ENCODE peak calls at places on chromosomes 13 and 19, in nine cellular contexts. V, H, Z, I, G, J, L, R and X are unnamed samples.

GRCh38 chr19:3459322-3459881 is 20.9 kb downstream of the SMIM24 start:
- DNase-seq in J (no peak), Z (no peak), G (no peak), L (peak; percentile 54), V (no peak), R (no peak), H (peak; percentile 95), I (peak; percentile 93), X (peak; percentile 78)

GRCh38 chr13:69198706-69199105 is 908.9 kb upstream of the ATXN8OS start:
- DNase-seq in L (no peak), H (peak; percentile 42), R (no peak), V (no peak), G (no peak), J (no peak), I (no peak), Z (no peak), X (no peak)

GRCh38 chr13:81017525-81018152 is 676.7 kb upstream of the SPRY2 start:
- DNase-seq in H (peak; percentile 44), Z (no peak), J (peak; percentile 28), I (peak; percentile 37), V (peak; percentile 16), R (no peak), L (peak; percentile 6), G (no peak), X (peak; percentile 81)

GRCh38 chr19:35908977-35909683 is 1.0 kb upstream of the TYROBP start:
- DNase-seq in I (no peak), J (no peak), G (no peak), R (no peak), Z (peak; percentile 100), L (peak; percentile 39), H (no peak), V (no peak), X (no peak)

GRCh38 chr19:52028027-52028779 is at the start of gene ZNF614:
- DNase-seq in J (peak; percentile 71), H (peak; percentile 89), L (peak; percentile 87), R (peak; percentile 49), Z (peak; percentile 89), G (peak; percentile 43), V (peak; percentile 54), I (peak; percentile 90), X (peak; percentile 93)

GRCh38 chr19:55464669-55465068 is at the start of gene C19orf85:
- DNase-seq in R (no peak), V (no peak), I (no peak), L (no peak), Z (no peak), H (no peak), J (no peak), G (no peak), X (no peak)

GRCh38 chr19:15015946-15016542 is 33.2 kb upstream of the CASP14 start:
- DNase-seq in I (no peak), G (no peak), Z (no peak), H (no peak), R (no peak), J (peak; percentile 14), L (peak; percentile 70), V (no peak), X (peak; percentile 74)

GRCh38 chr19:21947775-21948174 is 63.0 kb downstream of the ZNF208 start:
- DNase-seq in Z (no peak), H (peak; percentile 2), L (peak; percentile 10), G (no peak), V (peak; percentile 4), R (no peak), I (peak; percentile 6), J (no peak), X (peak; percentile 24)

GRCh38 chr19:18468517-18468916 is 30.6 kb upstream of the ISYNA1 start:
- DNase-seq in G (no peak), L (no peak), H (no peak), Z (no peak), R (no peak), V (no peak), J (no peak), I (peak; percentile 30), X (no peak)

GRCh38 chr19:5339470-5339949 is 1.1 kb downstream of the PTPRS start:
- DNase-seq in G (no peak), I (no peak), R (no peak), L (peak; percentile 69), Z (no peak), V (no peak), J (no peak), H (peak; percentile 79), X (no peak)

GRCh38 chr19:5341981-5342380 is 1.4 kb upstream of the PTPRS start:
- DNase-seq in Z (no peak), V (no peak), H (no peak), R (no peak), I (no peak), G (no peak), L (no peak), J (no peak), X (no peak)

GRCh38 chr19:5341448-5341820 is 822 bp upstream of the PTPRS start:
- DNase-seq in H (no peak), V (no peak), I (no peak), L (no peak), R (no peak), J (no peak), G (no peak), Z (peak; percentile 5), X (no peak)

GRCh38 chr19:5339950-5340636 is 519 bp downstream of the PTPRS start:
- DNase-seq in G (no peak), V (no peak), R (no peak), J (no peak), I (no peak), H (peak; percentile 87), L (peak; percentile 79), Z (no peak), X (peak; percentile 61)

DNA sequence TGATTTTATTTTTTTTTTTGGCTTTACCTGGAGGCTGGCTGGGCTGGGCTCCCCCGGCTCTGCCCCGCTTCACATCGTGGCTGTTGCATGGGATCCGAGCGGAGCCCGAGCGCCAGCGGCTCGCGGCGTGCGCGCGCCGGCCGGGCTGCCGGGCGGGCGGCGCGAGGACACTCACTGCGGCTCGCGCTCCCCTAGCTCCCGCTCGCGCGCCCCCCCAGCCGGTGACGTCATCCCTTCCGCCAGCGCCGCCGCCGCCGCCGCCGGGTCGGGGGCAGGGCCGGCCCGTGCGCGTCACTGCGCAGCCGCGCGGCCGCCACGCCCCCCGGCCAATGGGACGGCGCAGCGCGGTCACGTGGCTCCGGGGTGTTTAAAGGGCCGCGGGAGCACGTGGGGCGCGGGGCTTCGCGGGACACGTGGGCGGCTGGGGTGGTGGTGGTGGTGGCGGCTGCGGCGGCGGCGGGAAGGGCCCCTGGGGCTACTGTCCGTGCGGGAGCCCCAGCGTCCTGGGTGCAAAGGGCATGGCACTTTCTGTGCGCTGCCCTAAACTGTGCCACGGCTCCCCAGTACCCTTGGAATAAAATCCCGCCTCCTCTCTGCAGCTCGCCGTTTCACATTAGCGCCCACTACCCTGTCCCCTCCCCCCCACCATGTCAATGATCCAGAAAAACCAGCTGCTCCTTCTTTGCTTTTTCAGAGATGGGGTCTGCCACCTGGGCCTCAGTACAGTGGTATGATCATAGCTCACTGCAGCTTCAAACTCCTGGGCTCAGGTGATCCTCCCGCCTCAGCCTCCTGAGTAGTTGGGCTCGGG is at the start of gene PTPRS:
- DNase-seq in L (peak; percentile 98), V (peak; percentile 32), Z (no peak), H (peak; percentile 99), I (peak; percentile 82), J (peak; percentile 61), R (no peak), G (no peak), X (peak; percentile 92)
- H3K4me3 ChIP-seq in L (peak within 1 kb of the TSS; percentile 58), V (peak within 1 kb of the TSS; percentile 62), Z (peak within 1 kb of the TSS; percentile 16), H (peak within 1 kb of the TSS; percentile 88), I (peak within 1 kb of the TSS; percentile 100), J (peak within 1 kb of the TSS; percentile 74), R (peak within 1 kb of the TSS; percentile 55), G (peak within 1 kb of the TSS; percentile 61), X (peak within 1 kb of the TSS; percentile 88)

GRCh38 chr13:113972451-113973217 is 1.2 kb downstream of the C13orf46 start:
- DNase-seq in L (no peak), R (no peak), V (no peak), J (no peak), I (no peak), H (no peak), Z (no peak), G (no peak), X (no peak)
- TF ChIP-seq REST in L (no peak), R (no peak), V (no peak), J (no peak), I (no peak), H (no peak), Z (no peak), G (no peak), X (no peak)

GRCh38 chr19:10586396-10586795 is 716 bp downstream of the AP1M2 start:
- DNase-seq in J (no peak), H (no peak), I (no peak), L (no peak), R (no peak), G (no peak), Z (no peak), V (no peak), X (no peak)
- H3K4me3 ChIP-seq in J (no peak overlapping the region), H (no peak overlapping the region), I (no peak overlapping the region), L (no peak overlapping the region), R (no peak overlapping the region), G (no peak overlapping the region), Z (no peak overlapping the region), V (peak overlapping the region; percentile 86), X (peak overlapping the region; percentile 87)

GRCh38 chr19:57757941-57758340 is 11.3 kb downstream of the ZNF776 start:
- DNase-seq in H (no peak), G (no peak), R (no peak), L (no peak), Z (no peak), V (no peak), J (no peak), I (no peak), X (no peak)

GRCh38 chr19:57754091-57754673 is 7.6 kb downstream of the ZNF776 start:
- DNase-seq in I (no peak), G (no peak), J (no peak), V (no peak), L (no peak), Z (no peak), H (no peak), R (no peak), X (no peak)

GRCh38 chr19:57755031-57755430 is 8.4 kb downstream of the ZNF776 start:
- DNase-seq in G (no peak), Z (no peak), V (no peak), J (no peak), H (no peak), I (no peak), R (no peak), L (no peak), X (no peak)

GRCh38 chr19:57759096-57759495 is 10.4 kb upstream of the ZNF586 start:
- DNase-seq in H (no peak), L (no peak), V (no peak), I (no peak), J (no peak), Z (no peak), G (no peak), R (no peak), X (no peak)
- TF ChIP-seq REST in H (no peak), L (no peak), V (no peak), I (no peak), J (no peak), Z (no peak), G (no peak), R (no peak), X (no peak)

GRCh38 chr19:1257475-1258160 is 9.2 kb downstream of the MIDN start:
- DNase-seq in R (no peak), Z (no peak), J (no peak), V (no peak), L (no peak), I (no peak), H (no peak), G (no peak), X (no peak)
- H3K4me3 ChIP-seq in R (peak overlapping the region; percentile 68), Z (no peak overlapping the region), J (no peak overlapping the region), V (no peak overlapping the region), L (no peak overlapping the region), I (peak overlapping the region; percentile 29), H (no peak overlapping the region), G (peak overlapping the region; percentile 20), X (no peak overlapping the region)